ENCODE peak calls at places on chromosome 10, in four cellular contexts. One of them, this sample, is unnamed.

GRCh38 chr10:8009031-8009430 is 45.5 kb upstream of the GATA3 start:
- DNase-seq in Calu3: no peak
- DNase-seq in kidney tubule cell: no peak
- DNase-seq in NCI-H1694: no peak
- DNase-seq in this sample: no peak

GRCh38 chr10:107424628-107425027 is 260.1 kb upstream of the SORCS1 start:
- DNase-seq in Calu3: no peak
- DNase-seq in NCI-H1694: no peak
- DNase-seq in kidney tubule cell: no peak
- DNase-seq in this sample: no peak

GRCh38 chr10:64011871-64012714 is 490.9 kb downstream of the REEP3 start:
- DNase-seq in Calu3: no peak
- DNase-seq in kidney tubule cell: no peak
- DNase-seq in NCI-H1694: no peak
- DNase-seq in this sample: no peak

GRCh38 chr10:96967847-96968246 is 135.7 kb downstream of the LCOR start:
- DNase-seq in NCI-H1694: no peak
- DNase-seq in Calu3: no peak
- DNase-seq in kidney tubule cell: no peak
- DNase-seq in this sample: no peak

GRCh38 chr10:13699216-13699615 is 112.5 kb downstream of the PRPF18 start:
- DNase-seq in kidney tubule cell: no peak
- DNase-seq in Calu3: no peak
- DNase-seq in NCI-H1694: no peak
- DNase-seq in this sample: no peak

GRCh38 chr10:83539528-83540308 is 599.6 kb upstream of the GHITM start:
- DNase-seq in Calu3: no peak
- DNase-seq in NCI-H1694: no peak
- DNase-seq in kidney tubule cell: peak
- DNase-seq in this sample: peak

GRCh38 chr10:119177708-119178370 is 773 bp downstream of the PRDX3 start:
- DNase-seq in Calu3: no peak
- DNase-seq in NCI-H1694: no peak
- DNase-seq in kidney tubule cell: no peak
- DNase-seq in this sample: no peak

GRCh38 chr10:30784896-30785605 is 155.5 kb upstream of the LYZL2 start:
- DNase-seq in Calu3: peak
- DNase-seq in NCI-H1694: no peak
- DNase-seq in kidney tubule cell: peak
- DNase-seq in this sample: peak

GRCh38 chr10:114577133-114577532 is 80.9 kb downstream of the ABLIM1 start:
- DNase-seq in Calu3: no peak
- DNase-seq in NCI-H1694: no peak
- DNase-seq in kidney tubule cell: peak
- DNase-seq in this sample: peak

GRCh38 chr10:74822583-74823089 is 3.8 kb upstream of the KAT6B start:
- DNase-seq in Calu3: no peak
- DNase-seq in NCI-H1694: no peak
- DNase-seq in kidney tubule cell: no peak
- DNase-seq in this sample: no peak